ENCODE peak calls at places on chromosomes 5 and 9, in six cellular contexts. P is transverse colon; F is small intestine; O is mesenchymal stem cell; H is esophagus squamous epithelium; E is CD8-positive, alpha-beta T cell. G is an unnamed sample.

GRCh38 chr5:90654235-90654634 is 95.6 kb downstream of the ADGRV1 start:
- DNase-seq in F (no peak), E (no peak), P (no peak), H (no peak), O (no peak), G (no peak)

GRCh38 chr5:110965773-110966581 is 105.5 kb upstream of the TSLP start:
- DNase-seq in F (no peak), O (no peak), P (no peak), H (no peak), E (no peak), G (no peak)

GRCh38 chr5:136729901-136730355 is 364.6 kb upstream of the TRPC7 start:
- DNase-seq in O (peak; percentile 89), P (no peak), E (no peak), H (no peak), F (no peak), G (no peak)

GRCh38 chr5:168324864-168325615 is 33.6 kb downstream of the WWC1 start:
- DNase-seq in E (no peak), P (no peak), F (peak; percentile 51), O (no peak), H (no peak), G (peak; percentile 52)

GRCh38 chr5:132979367-132979935 is 16.0 kb upstream of the AFF4 start:
- DNase-seq in E (no peak), P (no peak), F (no peak), O (peak; percentile 34), H (no peak), G (no peak)

GRCh38 chr5:90398726-90399125 is 10.8 kb downstream of the CETN3 start:
- DNase-seq in F (no peak), H (no peak), E (no peak), P (no peak), O (no peak), G (no peak)

GRCh38 chr5:4643960-4644359 is 496.2 kb upstream of the ADAMTS16 start:
- DNase-seq in E (no peak), O (no peak), H (no peak), P (no peak), F (no peak), G (no peak)

GRCh38 chr9:95822583-95823431 is 52.7 kb upstream of the ERCC6L2 start:
- DNase-seq in P (no peak), E (no peak), O (peak; percentile 97), F (no peak), H (no peak), G (no peak)

GRCh38 chr5:172533058-172533398 is 78.7 kb upstream of the SH3PXD2B start:
- DNase-seq in E (no peak), H (no peak), F (no peak), P (peak; percentile 21), O (no peak), G (peak; percentile 17)

GRCh38 chr5:85108471-85108870 is 723.8 kb upstream of the EDIL3 start:
- DNase-seq in H (no peak), O (no peak), P (no peak), E (no peak), F (no peak), G (no peak)

GRCh38 chr9:93636172-93636661 is 59.8 kb downstream of the PHF2 start:
- DNase-seq in E (no peak), H (no peak), P (no peak), F (no peak), O (no peak), G (no peak)

GRCh38 chr5:14628346-14628745 is 36.2 kb upstream of the OTULIN start:
- DNase-seq in P (no peak), F (peak; percentile 22), H (no peak), O (peak; percentile 63), E (peak; percentile 66), G (no peak)

GRCh38 chr5:68682400-68683152 is 411.2 kb upstream of the SLC30A5 start:
- DNase-seq in E (no peak), F (peak; percentile 67), H (no peak), P (peak; percentile 33), O (no peak), G (no peak)

GRCh38 chr9:101705135-101705661 is 33.2 kb downstream of the GRIN3A start:
- DNase-seq in F (peak; percentile 65), H (no peak), O (no peak), E (peak; percentile 20), P (peak; percentile 77), G (no peak)

GRCh38 chr5:81253875-81254274 is 20.8 kb downstream of the CKMT2 start:
- DNase-seq in O (no peak), E (no peak), F (no peak), H (no peak), P (no peak), G (no peak)

GRCh38 chr5:163408311-163408923 is 29.0 kb upstream of the CCNG1 start:
- DNase-seq in P (peak; percentile 69), F (peak; percentile 54), H (no peak), O (peak; percentile 54), E (peak; percentile 56), G (peak; percentile 49)

GRCh38 chr5:141478321-141478945 is 2.7 kb downstream of the PCDHGC3 start:
- DNase-seq in E (no peak), F (peak; percentile 79), P (peak; percentile 87), O (no peak), H (no peak), G (peak; percentile 79)

GRCh38 chr5:174386306-174386705 is 338.1 kb upstream of the MSX2 start:
- DNase-seq in F (no peak), P (no peak), H (no peak), E (no peak), O (no peak), G (no peak)

GRCh38 chr5:123207852-123208251 is 118.8 kb downstream of the PRDM6 start:
- DNase-seq in F (no peak), E (no peak), H (no peak), O (peak; percentile 50), P (no peak), G (no peak)

GRCh38 chr9:93111001-93111370 is 15.0 kb downstream of the CARD19 start:
- DNase-seq in H (no peak), O (no peak), P (no peak), F (no peak), E (no peak), G (no peak)

GRCh38 chr9:120717194-120717593 is 2.9 kb upstream of the MEGF9 start:
- DNase-seq in F (no peak), O (no peak), H (no peak), E (no peak), P (no peak), G (no peak)

GRCh38 chr9:108441251-108441650 is 414.5 kb downstream of the ACTL7B start:
- DNase-seq in P (no peak), H (no peak), E (no peak), F (no peak), O (no peak), G (no peak)

GRCh38 chr5:139759219-139759721 is 36.3 kb upstream of the PSD2 start:
- DNase-seq in O (no peak), F (no peak), P (no peak), E (no peak), H (no peak), G (no peak)

GRCh38 chr5:154475613-154476342 is 2.2 kb downstream of the HAND1 start:
- DNase-seq in E (no peak), H (no peak), P (no peak), O (peak; percentile 20), F (no peak), G (no peak)

DNA sequence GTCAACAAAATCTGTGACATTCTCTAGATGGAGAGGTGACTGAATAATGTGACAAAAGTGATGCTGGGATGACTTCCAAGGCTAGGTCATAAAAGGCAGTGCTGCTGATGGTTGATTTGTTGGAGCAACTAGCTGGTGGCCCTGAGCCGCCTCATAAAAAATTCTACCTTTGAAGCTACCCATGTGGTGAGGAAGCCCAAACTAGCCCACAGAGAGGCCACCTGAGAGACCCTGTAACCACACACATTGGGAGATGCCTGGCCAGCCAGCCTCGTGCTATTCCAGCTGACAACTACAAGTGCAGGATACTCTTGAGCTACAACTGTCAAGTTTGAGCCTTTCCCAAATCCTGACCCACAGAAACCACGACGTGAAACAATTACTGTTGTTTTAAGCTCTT is 22.7 kb downstream of the CLTA start:
- DNase-seq in F (no peak), E (no peak), P (no peak), O (no peak), H (no peak), G (no peak)
- H3K4me1 ChIP-seq in F (no peaks in the 10 kb centered on the region), E (peaks cover 15% of the 10 kb centered on the region), P (no peaks in the 10 kb centered on the region), O (peaks cover 11% of the 10 kb centered on the region), H (no peaks in the 10 kb centered on the region), G (peaks cover 11% of the 10 kb centered on the region)

DNA sequence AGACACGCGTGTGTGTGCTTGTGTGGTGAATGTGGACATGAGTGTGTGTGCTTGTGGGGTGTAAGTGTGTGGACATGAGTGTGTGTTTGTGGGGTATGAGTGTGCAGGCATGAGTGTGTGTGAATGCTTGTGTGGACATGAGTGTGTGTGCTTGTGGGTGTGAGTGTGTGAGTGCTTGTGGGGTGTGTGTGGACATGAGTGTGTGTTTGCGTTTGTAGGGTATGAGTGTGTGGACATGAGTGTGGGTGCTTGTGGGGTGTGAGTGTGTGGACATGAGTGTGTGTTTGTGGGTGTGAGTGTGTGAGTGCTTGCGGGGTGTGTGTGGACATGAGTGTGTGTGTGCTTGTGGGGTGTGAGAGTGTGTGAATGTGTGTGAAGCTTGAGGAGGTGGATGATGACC is 29.8 kb upstream of the TIFAB start:
- DNase-seq in E (no peak), F (no peak), P (no peak), H (no peak), O (no peak), G (no peak)
- H3K27me3 ChIP-seq in E (no peaks in the 10 kb centered on the region), F (no peaks in the 10 kb centered on the region), P (peaks cover 41% of the 10 kb centered on the region), H (no peaks in the 10 kb centered on the region), O (peaks cover 84% of the 10 kb centered on the region), G (no peaks in the 10 kb centered on the region)

DNA sequence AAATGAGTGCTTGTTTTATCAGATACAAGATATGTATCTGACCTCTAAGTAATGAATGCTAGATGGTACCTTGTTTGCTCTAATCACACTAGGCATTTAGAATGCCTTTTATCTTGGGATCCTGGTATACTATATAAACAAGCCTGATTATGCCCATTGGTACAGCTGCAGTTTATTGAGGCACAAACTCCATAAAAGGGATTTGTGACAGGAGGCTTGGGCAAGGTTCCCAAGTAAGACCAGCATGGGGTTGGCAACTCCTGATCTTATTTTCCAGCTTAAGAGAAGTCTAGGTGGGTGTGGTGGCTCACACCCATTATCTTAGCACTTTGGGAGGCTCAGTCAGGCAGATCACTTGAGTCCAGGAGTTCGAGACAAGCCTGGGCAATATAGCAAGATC is 93.9 kb upstream of the DMRT1 start:
- DNase-seq in P (no peak), H (no peak), F (peak; percentile 13), E (no peak), O (no peak), G (no peak)
- H3K4me1 ChIP-seq in P (peaks cover 6% of the 10 kb centered on the region), H (peaks cover 30% of the 10 kb centered on the region), F (no peaks in the 10 kb centered on the region), E (peaks cover 24% of the 10 kb centered on the region), O (peaks cover 12% of the 10 kb centered on the region), G (peaks cover 8% of the 10 kb centered on the region)

DNA sequence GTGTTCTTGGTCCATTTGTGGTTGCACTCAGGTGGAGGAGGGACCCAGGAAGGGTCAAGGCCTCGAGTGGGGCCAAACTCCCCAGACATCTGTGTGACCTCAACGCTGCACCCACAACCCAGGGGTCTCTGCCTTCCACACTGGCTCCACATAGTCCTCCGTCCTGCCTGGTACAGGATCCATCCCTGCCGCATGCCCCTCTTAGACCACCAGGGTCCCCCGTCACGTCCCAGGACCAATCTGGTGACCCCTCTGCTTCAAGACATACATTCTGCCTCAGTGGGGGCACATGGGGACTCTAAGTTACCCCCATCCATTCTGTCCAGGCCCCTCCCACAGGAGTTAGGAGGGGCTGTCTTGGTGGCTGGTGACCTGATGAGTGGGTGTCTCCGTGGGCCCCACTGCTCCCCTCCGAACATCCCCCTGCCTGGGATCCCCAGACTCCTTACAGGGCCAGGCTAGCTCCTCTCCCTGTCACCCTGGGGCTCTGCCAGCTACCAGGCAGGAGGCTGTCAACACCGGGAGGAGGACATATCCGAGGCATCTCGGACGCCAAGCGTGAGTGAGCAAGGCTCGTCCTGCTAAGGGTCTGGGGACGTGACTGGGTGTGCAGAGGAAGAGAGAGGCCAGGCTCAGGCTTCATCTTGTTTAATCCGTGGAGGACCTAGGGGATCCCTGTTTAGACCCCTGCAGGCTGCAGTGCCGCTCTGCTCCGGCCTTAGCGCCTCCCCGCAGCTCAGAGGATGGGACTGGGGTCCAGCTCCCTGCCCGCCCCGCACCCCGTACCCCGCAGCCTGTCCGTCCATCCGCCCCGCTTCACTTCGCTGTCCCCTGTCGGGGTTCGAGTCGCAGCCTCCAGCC is 32.3 kb downstream of the TSPAN17 start:
- DNase-seq in E (no peak), P (no peak), F (no peak), O (no peak), H (no peak), G (no peak)
- H3K27me3 ChIP-seq in E (peaks cover 7% of the 10 kb centered on the region), P (peaks cover 58% of the 10 kb centered on the region), F (peaks cover 8% of the 10 kb centered on the region), O (peaks cover 55% of the 10 kb centered on the region), H (peaks cover 14% of the 10 kb centered on the region), G (no peaks in the 10 kb centered on the region)

G was measured in lung.